ENCODE peak calls at places on chromosomes 6 and 20, in five cellular contexts. Z is A549, B is HCT116, R is GM12878, E is H1. T is an unnamed sample.

GRCh38 chr6:27178001-27178730 is 69.3 kb upstream of the PRSS16 start:
- DNase-seq in Z (peak; percentile 92), R (peak; percentile 61), E (no peak), B (peak; percentile 22), T (peak; percentile 81)

GRCh38 chr6:110476046-110476849 is at the start of gene SLC22A16:
- DNase-seq in B (no peak), R (no peak), E (no peak), Z (no peak), T (peak; percentile 87)

GRCh38 chr20:15945301-15945700 is 627.9 kb downstream of the KIF16B start:
- DNase-seq in Z (no peak), R (no peak), B (no peak), E (no peak), T (no peak)

GRCh38 chr20:12947691-12948090 is 61.1 kb upstream of the SPTLC3 start:
- DNase-seq in B (no peak), Z (no peak), E (no peak), R (no peak), T (no peak)

GRCh38 chr20:10006461-10006860 is 28.3 kb upstream of the ANKEF1 start:
- DNase-seq in R (no peak), E (no peak), Z (no peak), B (no peak), T (no peak)

GRCh38 chr6:127949251-127949650 is 48.4 kb upstream of the THEMIS start:
- DNase-seq in Z (no peak), R (no peak), E (no peak), B (no peak), T (no peak)

GRCh38 chr6:73523434-73524123 is 2.7 kb upstream of the EEF1A1 start:
- DNase-seq in R (no peak), E (no peak), Z (peak; percentile 84), B (peak; percentile 76), T (peak; percentile 91)

GRCh38 chr6:150142657-150143501 is at the start of gene PPP1R14C:
- DNase-seq in Z (no peak), R (no peak), E (no peak), B (no peak), T (no peak)

GRCh38 chr20:51542033-51542893 is at the start of gene NFATC2:
- DNase-seq in R (no peak), E (peak; percentile 23), B (no peak), Z (no peak), T (peak; percentile 78)

GRCh38 chr6:148545901-148546300 is 200.9 kb upstream of the UST start:
- DNase-seq in R (no peak), B (no peak), Z (no peak), E (no peak), T (no peak)

GRCh38 chr20:50196896-50197295 is 6.3 kb downstream of the CEBPB start:
- DNase-seq in E (no peak), R (no peak), B (no peak), Z (no peak), T (no peak)

GRCh38 chr6:3835055-3835731 is 14.0 kb upstream of the FAM50B start:
- DNase-seq in Z (peak; percentile 46), E (no peak), R (no peak), B (no peak), T (no peak)

GRCh38 chr6:811186-811585 is 118.2 kb upstream of the EXOC2 start:
- DNase-seq in B (no peak), R (no peak), Z (no peak), E (no peak), T (no peak)

GRCh38 chr6:95203153-95203754 is 374.1 kb upstream of the MANEA start:
- DNase-seq in Z (peak; percentile 37), B (peak; percentile 23), E (peak; percentile 3), R (no peak), T (peak; percentile 45)

GRCh38 chr6:81326856-81327561 is 425.5 kb downstream of the TENT5A start:
- DNase-seq in R (no peak), E (no peak), Z (no peak), B (no peak), T (no peak)

GRCh38 chr6:56091159-56091869 is 156.1 kb downstream of the COL21A1 start:
- DNase-seq in R (no peak), B (peak; percentile 26), Z (peak; percentile 64), E (no peak), T (peak; percentile 73)

DNA sequence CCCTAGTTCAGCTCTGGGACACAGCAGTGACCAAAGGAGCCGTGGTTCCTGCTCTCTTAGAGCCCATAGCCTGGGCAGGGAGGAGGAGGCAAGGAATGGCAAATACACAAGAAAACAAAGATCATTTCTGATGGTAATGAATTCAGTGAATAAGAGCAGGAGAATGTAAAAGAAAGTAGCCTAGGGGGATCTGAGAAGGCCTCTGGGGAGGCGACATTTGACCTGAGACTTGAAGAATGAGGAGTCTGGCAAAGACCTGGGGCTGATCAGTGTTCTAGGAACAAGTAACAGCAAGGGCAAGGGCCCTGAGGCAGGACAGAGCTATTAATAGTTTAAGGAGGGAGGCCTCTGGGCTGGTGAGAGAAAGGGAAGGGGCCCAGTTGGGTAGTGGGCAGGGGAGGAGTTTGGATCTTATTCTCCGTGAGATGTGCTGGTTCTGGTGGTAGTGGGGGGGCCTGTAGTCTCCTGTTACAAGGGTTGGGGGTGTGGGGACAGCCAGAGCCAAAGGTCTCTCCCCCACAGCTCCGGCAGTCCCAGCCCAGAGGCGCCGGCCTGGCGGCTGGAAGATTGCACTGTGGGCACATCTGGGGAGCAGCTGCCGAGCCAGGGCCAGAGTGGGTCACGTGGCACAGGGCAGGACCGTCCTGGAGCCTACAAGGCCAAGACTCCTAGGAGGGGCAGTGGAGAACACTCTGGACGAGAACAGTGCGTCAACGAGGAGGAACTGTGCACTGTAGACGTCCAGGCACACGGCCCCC is 9.3 kb upstream of the ID1 start:
- DNase-seq in E (peak; percentile 90), Z (peak; percentile 95), B (peak; percentile 57), R (no peak), T (no peak)
- TF ChIP-seq POLR2A in E (peak; percentile 53), Z (peak; percentile 42), B (peak; percentile 53), R (no peak), T (no peak)

GRCh38 chr6:142534484-142534883 is 232.7 kb downstream of the ADGRG6 start:
- DNase-seq in E (no peak), B (no peak), R (no peak), Z (no peak), T (no peak)

GRCh38 chr6:142531727-142532126 is 229.9 kb downstream of the ADGRG6 start:
- DNase-seq in Z (no peak), B (no peak), R (no peak), E (no peak), T (no peak)

GRCh38 chr6:142530566-142530965 is 228.8 kb downstream of the ADGRG6 start:
- DNase-seq in R (no peak), Z (peak; percentile 12), B (no peak), E (no peak), T (no peak)
- TF ChIP-seq MAX in R (no peak), Z (no peak), B (no peak), E (no peak), T (no peak)

DNA sequence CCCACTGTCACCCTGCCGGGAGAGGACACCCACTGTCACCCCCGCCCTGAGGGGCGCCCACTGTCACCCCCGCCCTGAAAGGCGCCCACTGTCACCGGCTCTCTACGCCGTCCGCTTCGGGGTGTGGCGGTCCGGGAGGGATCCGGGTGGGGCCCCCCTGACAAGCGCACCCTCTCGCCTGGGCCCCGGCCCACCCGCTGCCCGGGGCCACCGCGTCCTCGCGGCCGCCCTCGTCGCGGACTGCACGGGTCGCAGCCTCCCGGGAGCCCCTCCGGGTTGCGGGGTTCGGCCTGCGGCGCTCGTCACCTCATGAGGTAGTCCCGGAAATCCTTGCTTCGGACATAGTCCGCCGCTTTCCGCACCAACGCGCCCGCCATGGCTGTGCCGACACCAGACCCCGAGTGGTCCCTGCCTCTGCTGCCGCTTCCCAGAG is 224 bp downstream of the MPC1 start:
- DNase-seq in B (no peak), R (no peak), Z (no peak), E (no peak), T (no peak)
- TF ChIP-seq POLR2A in B (no peak), R (peak; percentile 87), Z (no peak), E (no peak), T (no peak)

GRCh38 chr6:10418862-10419748 is 4.2 kb upstream of the TFAP2A start:
- DNase-seq in E (no peak), R (no peak), B (no peak), Z (no peak), T (peak; percentile 97)
- TF ChIP-seq MAX in E (no peak), R (no peak), B (no peak), Z (no peak), T (peak; percentile 63)

T was measured in NB4.